ENCODE peak calls at places on chromosomes 2 and 18, in six cellular contexts. M is psoas muscle, V is astrocyte of the spinal cord, W is IMR-90, G is AG04449, U is heart right ventricle. E is an unnamed sample.

GRCh38 chr2:177545143-177545542 is 152.6 kb downstream of the AGPS start:
- DNase-seq in M (no peak), V (no peak), W (no peak), G (no peak), U (no peak), E (no peak)

GRCh38 chr2:112204411-112204810 is 50.4 kb downstream of the ZC3H8 start:
- DNase-seq in M (no peak), V (peak), W (peak), G (no peak), U (no peak), E (peak)

GRCh38 chr2:11285499-11285898 is 58.9 kb downstream of the ROCK2 start:
- DNase-seq in M (no peak), V (no peak), W (no peak), G (no peak), U (no peak), E (no peak)

GRCh38 chr2:98608962-98609604 is 694 bp downstream of the UNC50 start:
- DNase-seq in M (no peak), V (peak), W (peak), G (no peak), U (peak), E (peak)

GRCh38 chr18:45353530-45353929 is 261.7 kb upstream of the SLC14A2 start:
- DNase-seq in M (no peak), V (no peak), W (no peak), G (no peak), U (no peak), E (peak)

GRCh38 chr2:112031916-112032582 is 23.0 kb upstream of the TMEM87B start:
- DNase-seq in M (no peak), V (no peak), W (no peak), G (no peak), U (no peak), E (peak)

GRCh38 chr2:216740557-216741222 is 45.3 kb upstream of the IGFBP5 start:
- DNase-seq in M (no peak), V (peak), W (peak), G (no peak), U (peak), E (peak)

GRCh38 chr2:58967736-58968135 is 726.6 kb upstream of the FANCL start:
- DNase-seq in M (no peak), V (no peak), W (no peak), G (no peak), U (no peak), E (no peak)

GRCh38 chr2:70851704-70852103 is 16.1 kb upstream of the CD207 start:
- DNase-seq in M (no peak), V (no peak), W (no peak), G (no peak), U (no peak), E (peak)

GRCh38 chr2:188610827-188611226 is 319.2 kb downstream of the GULP1 start:
- DNase-seq in M (no peak), V (peak), W (peak), G (no peak), U (no peak), E (peak)
- TF ChIP-seq CTCF in M (no peak), V (no peak), W (no peak), G (no peak), U (no peak), E (no peak)

GRCh38 chr18:12839057-12839525 is 44.9 kb downstream of the PTPN2 start:
- DNase-seq in M (no peak), V (no peak), W (no peak), G (no peak), U (no peak), E (no peak)
- H3K4me3 ChIP-seq in M (no peak), V (no peak), W (no peak), G (no peak), U (no peak), E (no peak)

GRCh38 chr2:45729753-45730512 is 78.5 kb downstream of the PRKCE start:
- DNase-seq in M (no peak), V (no peak), W (no peak), G (no peak), U (no peak), E (no peak)
- TF ChIP-seq CTCF in M (no peak), V (peak), W (no peak), G (no peak), U (no peak), E (peak)

GRCh38 chr2:190959911-190960788 is 53.8 kb downstream of the STAT1 start:
- DNase-seq in M (no peak), V (no peak), W (peak), G (no peak), U (no peak), E (peak)
- H3K4me3 ChIP-seq in M (no peak), V (no peak), W (no peak), G (no peak), U (no peak), E (no peak)

GRCh38 chr2:108383146-108383830 is 5.5 kb downstream of the SULT1C4 start:
- DNase-seq in M (no peak), V (no peak), W (no peak), G (no peak), U (no peak), E (no peak)
- TF ChIP-seq CTCF in M (no peak), V (peak), W (no peak), G (no peak), U (no peak), E (peak)

GRCh38 chr2:15942711-15943345 is 2.5 kb downstream of the MYCN start:
- DNase-seq in M (no peak), V (no peak), W (no peak), G (no peak), U (no peak), E (no peak)
- H3K4me3 ChIP-seq in M (peak), V (no peak), W (no peak), G (no peak), U (peak), E (no peak)

GRCh38 chr2:143968360-143968759 is 551.6 kb downstream of the ZEB2 start:
- DNase-seq in M (no peak), V (no peak), W (no peak), G (no peak), U (no peak), E (no peak)

GRCh38 chr2:143968860-143969259 is 551.1 kb downstream of the ZEB2 start:
- DNase-seq in M (no peak), V (no peak), W (no peak), G (no peak), U (no peak), E (no peak)

GRCh38 chr2:143960177-143960576 is 559.7 kb downstream of the ZEB2 start:
- DNase-seq in M (no peak), V (no peak), W (peak), G (no peak), U (no peak), E (peak)

GRCh38 chr2:143965493-143966164 is 554.3 kb downstream of the ZEB2 start:
- DNase-seq in M (no peak), V (no peak), W (no peak), G (no peak), U (no peak), E (no peak)
- TF ChIP-seq CTCF in M (no peak), V (no peak), W (no peak), G (no peak), U (no peak), E (no peak)

GRCh38 chr2:4745056-4745455 is 947.1 kb upstream of the SOX11 start:
- DNase-seq in M (no peak), V (no peak), W (no peak), G (no peak), U (no peak), E (no peak)
- H3K4me3 ChIP-seq in M (no peak), V (no peak), W (no peak), G (no peak), U (no peak), E (no peak)